ENCODE peak calls at places on chromosomes 1 and 21, in seven cellular contexts. V, U, Y, T, W, E and G are unnamed samples.

GRCh38 chr1:119298687-119299086 is 69.9 kb upstream of the HAO2 start:
- DNase-seq in V (no peak), U (no peak), Y (peak; percentile 21), T (no peak), W (no peak), E (no peak), G (no peak)

GRCh38 chr21:8991088-8991907 is 1530.1 kb upstream of the TPTE start:
- DNase-seq in V (no peak), U (no peak), Y (peak; percentile 57), T (no peak), W (no peak), E (no peak), G (no peak)

GRCh38 chr21:36729301-36729970 is 30.5 kb downstream of the SIM2 start:
- DNase-seq in V (no peak), U (no peak), Y (no peak), T (peak; percentile 51), W (no peak), E (no peak), G (no peak)

GRCh38 chr21:31358148-31358547 is 14.1 kb upstream of the TIAM1 start:
- DNase-seq in V (no peak), U (no peak), Y (no peak), T (no peak), W (no peak), E (no peak), G (no peak)

GRCh38 chr1:178005450-178005849 is 35.6 kb upstream of the SEC16B start:
- DNase-seq in V (no peak), U (no peak), Y (no peak), T (no peak), W (no peak), E (no peak), G (no peak)

GRCh38 chr1:1539310-1540014 is 962 bp downstream of the TMEM240 start:
- DNase-seq in V (no peak), U (peak; percentile 55), Y (peak; percentile 35), T (no peak), W (no peak), E (no peak), G (no peak)

GRCh38 chr1:234603221-234604204 is 6.5 kb downstream of the IRF2BP2 start:
- DNase-seq in V (no peak), U (peak; percentile 67), Y (peak; percentile 90), T (no peak), W (no peak), E (peak; percentile 24), G (no peak)

GRCh38 chr1:960371-961131 is at the start of gene KLHL17:
- DNase-seq in V (peak; percentile 64), U (peak; percentile 79), Y (peak; percentile 29), T (peak; percentile 90), W (peak; percentile 62), E (peak; percentile 59), G (peak; percentile 76)

GRCh38 chr1:66253330-66253921 is 280.5 kb upstream of the SGIP1 start:
- DNase-seq in V (no peak), U (peak; percentile 87), Y (peak; percentile 88), T (no peak), W (no peak), E (peak; percentile 41), G (peak; percentile 25)

GRCh38 chr1:219271914-219272545 is 98.4 kb downstream of the LYPLAL1 start:
- DNase-seq in V (no peak), U (no peak), Y (no peak), T (no peak), W (no peak), E (no peak), G (no peak)

GRCh38 chr1:28815533-28815932 is 3.6 kb downstream of the OPRD1 start:
- DNase-seq in V (no peak), U (no peak), Y (no peak), T (no peak), W (no peak), E (no peak), G (no peak)

GRCh38 chr1:64743954-64744491 is 852 bp upstream of the RAVER2 start:
- DNase-seq in V (no peak), U (no peak), Y (peak; percentile 72), T (no peak), W (no peak), E (peak; percentile 41), G (peak; percentile 26)